ENCODE peak calls at places on chromosomes 7 and 10, in four cellular contexts. R is astrocyte, N is A673, O is fibroblast of lung. U is an unnamed sample.

GRCh38 chr7:132882714-132883428 is 199.0 kb downstream of the CHCHD3 start:
- DNase-seq in R (no peak), N (no peak), O (no peak), U (no peak)

GRCh38 chr7:150939052-150939810 is 38.9 kb downstream of the KCNH2 start:
- DNase-seq in R (no peak), N (no peak), O (no peak), U (no peak)

GRCh38 chr10:124739996-124740373 is 4.2 kb downstream of the FAM53B start:
- DNase-seq in R (no peak), N (no peak), O (no peak), U (no peak)

GRCh38 chr7:36366649-36367560 is 22.8 kb upstream of the ANLN start:
- DNase-seq in R (peak), N (peak), O (peak), U (peak)

GRCh38 chr10:122630526-122630925 is 69.1 kb downstream of the C10orf120 start:
- DNase-seq in R (no peak), N (no peak), O (no peak), U (no peak)

GRCh38 chr7:7428806-7429205 is 106.9 kb downstream of the COL28A1 start:
- DNase-seq in R (peak), N (no peak), O (peak), U (no peak)

GRCh38 chr7:108455524-108455832 is 758 bp downstream of the NRCAM start:
- DNase-seq in R (no peak), N (no peak), O (no peak), U (no peak)

GRCh38 chr7:98051118-98051744 is 55.4 kb upstream of the LMTK2 start:
- DNase-seq in R (no peak), N (peak), O (no peak), U (peak)

GRCh38 chr7:85702348-85702747 is 515.5 kb upstream of the SEMA3D start:
- DNase-seq in R (no peak), N (no peak), O (no peak), U (no peak)

GRCh38 chr10:34310234-34310633 is 504.9 kb downstream of the PARD3 start:
- DNase-seq in R (no peak), N (no peak), O (no peak), U (no peak)
- TF ChIP-seq EZH2 in R (no peak), N (no peak), O (no peak), U (no peak)

GRCh38 chr10:89403043-89403442 is 10.6 kb downstream of the IFIT1 start:
- DNase-seq in R (no peak), N (no peak), O (no peak), U (no peak)

GRCh38 chr10:89395141-89395540 is 2.7 kb downstream of the IFIT1 start:
- DNase-seq in R (no peak), N (no peak), O (no peak), U (no peak)

GRCh38 chr10:89393898-89394297 is 1.5 kb downstream of the IFIT1 start:
- DNase-seq in R (no peak), N (no peak), O (no peak), U (no peak)

GRCh38 chr10:89392974-89393373 is 551 bp downstream of the IFIT1 start:
- DNase-seq in R (peak), N (peak), O (peak), U (no peak)

GRCh38 chr10:89398003-89398749 is 5.8 kb downstream of the IFIT1 start:
- DNase-seq in R (no peak), N (no peak), O (peak), U (no peak)
- H3K27ac ChIP-seq in R (no peak), N (no peak), O (no peak), U (no peak)

GRCh38 chr7:103445228-103446020 is 583 bp downstream of the SLC26A5 start:
- DNase-seq in R (no peak), N (no peak), O (peak), U (peak)
- TF ChIP-seq EZH2 in R (peak), N (peak), O (peak), U (peak)

GRCh38 chr7:77199008-77199966 is at the start of gene FGL2:
- DNase-seq in R (peak), N (peak), O (peak), U (peak)

GRCh38 chr7:77200542-77200941 is 923 bp upstream of the FGL2 start:
- DNase-seq in R (no peak), N (no peak), O (no peak), U (no peak)

GRCh38 chr7:77202544-77202976 is 2.9 kb upstream of the FGL2 start:
- DNase-seq in R (no peak), N (no peak), O (no peak), U (no peak)

DNA sequence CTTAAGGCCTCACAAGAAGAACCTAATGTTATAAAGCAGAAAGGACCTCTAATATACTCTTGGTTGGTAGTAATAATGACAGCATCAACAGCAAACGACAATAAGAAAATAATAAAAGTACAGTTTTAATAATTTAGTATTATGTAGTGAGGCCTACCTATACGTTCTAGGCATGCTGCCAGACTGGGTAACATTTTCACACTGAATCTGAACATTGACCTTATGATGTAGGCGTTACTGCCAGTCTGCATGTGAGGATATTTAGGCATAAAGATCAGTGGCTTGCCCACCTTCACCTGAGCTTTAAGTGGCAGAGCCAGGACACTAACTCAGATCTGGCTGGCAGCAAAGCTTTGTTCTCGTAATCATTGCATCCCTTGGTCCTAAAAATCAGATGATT is 2.5 kb downstream of the FGL2 start:
- DNase-seq in R (no peak), N (no peak), O (no peak), U (no peak)
- H3K27ac ChIP-seq in R (no peak), N (no peak), O (no peak), U (no peak)

GRCh38 chr10:68560916-68561691 is 967 bp downstream of the TET1 start:
- DNase-seq in R (no peak), N (peak), O (no peak), U (peak)
- TF ChIP-seq EZH2 in R (no peak), N (no peak), O (no peak), U (no peak)

GRCh38 chr10:7314068-7314646 is 96.7 kb downstream of the SFMBT2 start:
- DNase-seq in R (no peak), N (no peak), O (no peak), U (no peak)
- H3K27ac ChIP-seq in R (no peak), N (no peak), O (no peak), U (no peak)

GRCh38 chr7:71411475-71411874 is 279.5 kb downstream of the GALNT17 start:
- DNase-seq in R (no peak), N (no peak), O (no peak), U (no peak)
- TF ChIP-seq EZH2 in R (no peak), N (no peak), O (no peak), U (no peak)

U was measured in neural progenitor cell.